ENCODE peak calls at places on chromosomes 6 and 20, in eight cellular contexts. D is cardiac muscle cell; I is A549; W is uterus; G is CD8-positive, alpha-beta T cell; P is heart left ventricle; U is foreskin fibroblast; Y is Calu3. Q is an unnamed sample.

GRCh38 chr6:157602521-157603288 is 220.3 kb upstream of the SNX9 start:
- DNase-seq in Y (no peak), I (no peak), G (no peak), D (no peak), P (no peak), W (no peak), U (no peak), Q (no peak)

GRCh38 chr20:6993016-6993415 is 225.5 kb downstream of the BMP2 start:
- DNase-seq in D (no peak), Y (peak), G (no peak), I (no peak), P (no peak), W (no peak), U (peak), Q (no peak)

GRCh38 chr20:22430746-22431168 is 153.6 kb downstream of the FOXA2 start:
- DNase-seq in W (no peak), Y (no peak), U (no peak), D (no peak), I (no peak), G (no peak), P (no peak), Q (no peak)

GRCh38 chr6:24883618-24884017 is 52.1 kb downstream of the RIPOR2 start:
- DNase-seq in P (no peak), W (no peak), I (no peak), Y (no peak), D (peak), U (peak), G (no peak), Q (no peak)

GRCh38 chr20:62804632-62805364 is at the start of gene OGFR:
- DNase-seq in P (peak), U (no peak), G (peak), I (no peak), D (peak), Y (peak), W (peak), Q (peak)

GRCh38 chr20:22400440-22400839 is 183.9 kb downstream of the FOXA2 start:
- DNase-seq in U (no peak), P (no peak), D (no peak), I (no peak), W (no peak), G (no peak), Y (no peak), Q (no peak)

GRCh38 chr6:98416027-98416426 is 418.3 kb upstream of the POU3F2 start:
- DNase-seq in Y (no peak), G (no peak), W (no peak), I (no peak), P (no peak), U (no peak), D (no peak), Q (no peak)

GRCh38 chr20:11035211-11035610 is 361.4 kb upstream of the JAG1 start:
- DNase-seq in W (no peak), I (no peak), G (no peak), P (no peak), Y (no peak), D (no peak), U (no peak), Q (no peak)

GRCh38 chr20:58024241-58024721 is 204.2 kb downstream of the ANKRD60 start:
- DNase-seq in I (no peak), G (no peak), W (no peak), P (no peak), U (no peak), Y (no peak), D (no peak), Q (no peak)

GRCh38 chr6:123803862-123804681 is at the start of gene NKAIN2:
- DNase-seq in D (no peak), I (no peak), U (no peak), P (no peak), Y (peak), G (no peak), W (no peak), Q (peak)

GRCh38 chr20:13996265-13996664 is 949 bp downstream of the MACROD2 start:
- DNase-seq in U (no peak), I (peak), G (no peak), D (no peak), W (no peak), Y (no peak), P (no peak), Q (no peak)

GRCh38 chr6:118012944-118013343 is 105.9 kb downstream of the SLC35F1 start:
- DNase-seq in D (no peak), G (no peak), Y (no peak), U (no peak), P (no peak), W (no peak), I (no peak), Q (no peak)

GRCh38 chr6:158742988-158743651 is 76.0 kb downstream of the EZR start:
- DNase-seq in P (no peak), I (no peak), D (no peak), W (no peak), G (no peak), Y (no peak), U (no peak), Q (no peak)

GRCh38 chr20:39019805-39020325 is 57.7 kb downstream of the DHX35 start:
- DNase-seq in I (no peak), P (no peak), W (no peak), D (peak), G (no peak), U (no peak), Y (no peak), Q (no peak)

GRCh38 chr20:54173653-54174451 is at the start of gene CYP24A1:
- DNase-seq in Y (peak), D (peak), I (peak), G (no peak), U (no peak), W (no peak), P (no peak), Q (no peak)

DNA sequence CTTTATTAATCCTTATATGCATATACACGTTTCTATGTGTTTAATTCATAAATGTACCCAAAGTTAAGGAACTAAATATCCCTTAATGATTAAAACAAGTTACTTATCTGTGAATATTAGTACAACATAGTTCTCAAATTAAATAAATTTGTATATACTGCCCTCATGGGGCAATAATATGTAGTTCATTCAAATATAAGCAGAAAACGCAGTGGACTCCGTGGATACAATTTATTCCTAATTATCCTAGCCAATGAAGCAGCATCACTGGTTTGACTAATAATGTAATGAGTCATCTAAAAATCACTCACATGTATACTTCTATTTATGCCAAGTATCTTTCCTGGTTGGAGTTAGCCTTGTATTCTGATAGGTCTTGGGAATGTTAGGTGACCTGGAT is 111.6 kb downstream of the TBC1D32 start:
- DNase-seq in I (no peak), Y (no peak), D (peak), U (peak), G (no peak), P (no peak), W (no peak), Q (no peak)
- TF ChIP-seq CTCF in I (peak), Y (no peak), D (peak), U (no peak), G (no peak), P (no peak), W (no peak), Q (no peak)

GRCh38 chr20:5402903-5403531 is 86.3 kb upstream of the PROKR2 start:
- DNase-seq in W (no peak), Y (peak), D (peak), G (no peak), I (peak), P (no peak), U (no peak), Q (peak)
- TF ChIP-seq CTCF in W (no peak), Y (no peak), D (peak), G (no peak), I (peak), P (no peak), U (peak), Q (peak)

GRCh38 chr6:111824608-111825337 is 48.5 kb downstream of the FYN start:
- DNase-seq in Y (no peak), G (no peak), D (no peak), P (no peak), I (no peak), U (no peak), W (no peak), Q (no peak)
- TF ChIP-seq CTCF in Y (no peak), G (no peak), D (no peak), P (no peak), I (no peak), U (no peak), W (no peak), Q (no peak)

DNA sequence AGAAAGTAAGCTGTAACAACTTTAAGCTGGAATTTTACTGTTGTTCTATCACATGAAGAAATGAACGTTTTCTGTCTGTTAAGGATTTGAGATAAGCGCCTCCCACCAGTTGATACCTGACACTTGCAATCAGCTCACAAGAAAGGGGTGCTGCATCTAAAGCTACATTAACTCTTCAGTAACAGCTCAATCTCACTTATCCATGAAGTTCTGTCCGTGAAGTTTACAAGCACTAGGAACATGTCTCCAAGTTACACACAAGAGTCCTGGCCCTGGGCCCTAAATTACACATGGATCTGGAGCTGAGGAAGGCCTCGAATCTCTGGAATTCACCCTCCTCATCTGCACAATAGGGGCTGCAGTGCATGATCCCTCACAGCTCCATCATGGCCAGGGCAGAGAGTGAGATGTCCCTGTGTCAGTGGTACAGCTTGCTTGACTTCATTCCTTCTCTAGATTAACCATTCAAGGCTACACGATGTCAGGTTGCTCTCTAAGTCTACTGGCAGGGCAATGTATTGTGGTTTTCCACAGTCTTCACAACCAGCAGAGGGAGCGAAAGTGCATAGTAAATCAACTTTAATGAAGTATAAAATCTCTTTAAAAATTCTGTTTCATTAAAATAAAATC is 182.4 kb upstream of the MCHR2 start:
- DNase-seq in G (no peak), P (no peak), Y (peak), D (peak), I (no peak), W (no peak), U (peak), Q (no peak)
- TF ChIP-seq CTCF in G (no peak), P (peak), Y (peak), D (peak), I (no peak), W (no peak), U (peak), Q (peak)

DNA sequence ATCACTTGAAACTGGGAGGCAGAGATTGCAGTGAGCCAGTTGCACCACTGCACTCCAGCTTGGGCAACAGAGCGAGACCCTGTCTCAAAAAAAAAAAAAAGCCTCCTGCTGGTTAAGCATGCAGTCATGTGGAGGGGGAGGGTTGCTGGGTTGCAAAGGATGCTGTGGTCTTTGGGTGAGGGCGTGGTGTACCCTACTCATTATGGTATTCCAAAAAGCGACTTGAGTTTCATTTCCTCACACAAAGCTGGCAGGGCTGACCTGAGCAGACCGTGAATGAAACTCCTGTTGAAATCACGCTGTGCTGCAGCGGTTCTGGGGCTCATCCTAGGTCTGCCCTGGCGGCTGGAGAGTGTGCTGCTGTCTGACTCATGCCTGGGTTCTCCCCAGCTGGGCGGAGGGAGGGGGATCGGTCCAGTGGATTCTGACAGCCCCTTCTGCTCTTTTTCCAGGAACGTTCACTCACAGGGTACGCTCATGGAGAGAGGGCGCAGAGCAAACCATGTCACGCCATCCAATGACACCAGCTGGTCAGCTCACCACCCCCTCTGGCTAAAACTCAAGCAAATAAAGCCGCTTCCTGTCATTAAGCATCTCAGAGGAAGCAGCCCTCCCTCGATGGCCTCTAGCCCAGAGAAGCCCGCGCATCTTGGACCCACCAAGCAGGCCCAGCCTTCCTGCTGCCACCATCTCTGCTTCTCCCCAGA is 166.2 kb downstream of the SCML4 start:
- DNase-seq in P (peak), I (no peak), Y (no peak), U (peak), D (peak), W (peak), G (peak), Q (peak)
- TF ChIP-seq CTCF in P (no peak), I (no peak), Y (no peak), U (peak), D (peak), W (no peak), G (no peak), Q (no peak)

Q was measured in GM13977.